ENCODE peak calls at places on chromosome 5, in five cellular contexts. X is NCI-H446; C is hepatocyte; K is stimulated activated CD8-positive, alpha-beta memory T cell treated with anti-CD3 and anti-CD28 coated beads, Interleukin-4, amount 100 ng/mL, for 4 hours; Y is activated CD8-positive, alpha-beta T cell treated with anti-CD3 and anti-CD28 coated beads, Interleukin-2, amount 10 ng/mL, durations not matched to agents 7 days and 5 days. N is an unnamed sample.

GRCh38 chr5:73764586-73764985 is 138.6 kb downstream of the ARHGEF28 start:
- DNase-seq in X (no peak), C (no peak), K (no peak), Y (no peak), N (no peak)

GRCh38 chr5:135398160-135398854 is 724 bp downstream of the MACROH2A1 start:
- DNase-seq in X (peak; percentile 21), C (peak; percentile 83), K (no peak), Y (peak; percentile 70), N (peak; percentile 48)

GRCh38 chr5:39566891-39567290 is 142.1 kb upstream of the DAB2 start:
- DNase-seq in X (no peak), C (no peak), K (no peak), Y (no peak), N (no peak)

GRCh38 chr5:57032151-57032551 is 80.2 kb upstream of the MIER3 start:
- DNase-seq in X (no peak), C (peak; percentile 50), K (no peak), Y (no peak), N (no peak)

GRCh38 chr5:57316798-57317327 is 143.0 kb downstream of the GPBP1 start:
- DNase-seq in X (no peak), C (peak; percentile 74), K (no peak), Y (no peak), N (no peak)

GRCh38 chr5:83179966-83180365 is 102.6 kb downstream of the XRCC4 start:
- DNase-seq in X (no peak), C (no peak), K (no peak), Y (no peak), N (no peak)

GRCh38 chr5:174799146-174799545 is 74.8 kb downstream of the MSX2 start:
- DNase-seq in X (no peak), C (no peak), K (no peak), Y (no peak), N (no peak)

GRCh38 chr5:20514145-20514544 is 526.1 kb upstream of the CDH18 start:
- DNase-seq in X (no peak), C (no peak), K (no peak), Y (no peak), N (no peak)

GRCh38 chr5:125375143-125375542 is 628.7 kb upstream of the ZNF608 start:
- DNase-seq in X (peak; percentile 63), C (no peak), K (no peak), Y (no peak), N (no peak)

GRCh38 chr5:133405275-133406034 is 206.9 kb downstream of the FSTL4 start:
- DNase-seq in X (no peak), C (no peak), K (no peak), Y (no peak), N (no peak)

GRCh38 chr5:38672059-38672791 is 115.8 kb upstream of the LIFR start:
- DNase-seq in X (no peak), C (peak; percentile 77), K (no peak), Y (no peak), N (no peak)

GRCh38 chr5:145237843-145238242 is 597.3 kb downstream of the PRELID2 start:
- DNase-seq in X (peak; percentile 83), C (peak; percentile 87), K (no peak), Y (no peak), N (peak; percentile 45)

GRCh38 chr5:61010759-61011460 is 65.9 kb downstream of the NDUFAF2 start:
- DNase-seq in X (no peak), C (no peak), K (no peak), Y (no peak), N (peak; percentile 7)

GRCh38 chr5:25568989-25569625 is 924.3 kb upstream of the CDH10 start:
- DNase-seq in X (no peak), C (no peak), K (no peak), Y (peak; percentile 20), N (no peak)

GRCh38 chr5:14741721-14742426 is 77.4 kb downstream of the OTULIN start:
- DNase-seq in X (no peak), C (no peak), K (no peak), Y (peak; percentile 72), N (no peak)

GRCh38 chr5:125181159-125181558 is 434.7 kb upstream of the ZNF608 start:
- DNase-seq in X (no peak), C (no peak), K (no peak), Y (no peak), N (no peak)

GRCh38 chr5:1351156-1351555 is 6.3 kb upstream of the CLPTM1L start:
- DNase-seq in X (no peak), C (no peak), K (no peak), Y (no peak), N (no peak)

GRCh38 chr5:64210866-64211265 is 45.2 kb downstream of the RNF180 start:
- DNase-seq in X (no peak), C (peak; percentile 14), K (no peak), Y (no peak), N (no peak)

GRCh38 chr5:96577909-96578308 is 84.3 kb upstream of the CAST start:
- DNase-seq in X (no peak), C (no peak), K (no peak), Y (no peak), N (no peak)

GRCh38 chr5:62653864-62654575 is 75.4 kb downstream of the LRRC70 start:
- DNase-seq in X (no peak), C (no peak), K (no peak), Y (no peak), N (no peak)

GRCh38 chr5:93226202-93226735 is 354.8 kb downstream of the NR2F1-AS1 start:
- DNase-seq in X (no peak), C (no peak), K (no peak), Y (no peak), N (no peak)

GRCh38 chr5:95733100-95733499 is 2.0 kb downstream of the RHOBTB3 start:
- DNase-seq in X (no peak), C (no peak), K (no peak), Y (no peak), N (no peak)

GRCh38 chr5:61055434-61056006 is 106.7 kb downstream of the SMIM15 start:
- DNase-seq in X (peak; percentile 45), C (peak; percentile 57), K (no peak), Y (peak; percentile 22), N (peak; percentile 35)

GRCh38 chr5:180640765-180641565 is 8.4 kb downstream of the FLT4 start:
- DNase-seq in X (no peak), C (no peak), K (no peak), Y (no peak), N (no peak)